ENCODE peak calls at places on chromosomes 3 and 15, in five cellular contexts. One of them, this sample, is unnamed.

GRCh38 chr3:31053299-31053698 is 158.8 kb upstream of the GADL1 start:
- DNase-seq in Peyer's patch: no peak
- DNase-seq in glutamatergic neuron: no peak
- DNase-seq in activated CD4-positive, CD25-positive, alpha-beta regulatory T cell treated with anti-CD3 and anti-CD28 coated beads, Interleukin-2, amount 50 U/mL, for 72 hours: no peak
- DNase-seq in upper lobe of left lung: no peak
- DNase-seq in this sample: no peak

GRCh38 chr3:169497567-169498257 is 165.8 kb downstream of the MECOM start:
- DNase-seq in Peyer's patch: no peak
- DNase-seq in activated CD4-positive, CD25-positive, alpha-beta regulatory T cell treated with anti-CD3 and anti-CD28 coated beads, Interleukin-2, amount 50 U/mL, for 72 hours: no peak
- DNase-seq in upper lobe of left lung: no peak
- DNase-seq in glutamatergic neuron: no peak
- DNase-seq in this sample: no peak

GRCh38 chr3:129413687-129414506 is 14.5 kb downstream of the EFCAB12 start:
- DNase-seq in activated CD4-positive, CD25-positive, alpha-beta regulatory T cell treated with anti-CD3 and anti-CD28 coated beads, Interleukin-2, amount 50 U/mL, for 72 hours: no peak
- DNase-seq in upper lobe of left lung: no peak
- DNase-seq in glutamatergic neuron: no peak
- DNase-seq in Peyer's patch: no peak
- DNase-seq in this sample: no peak

GRCh38 chr15:60901647-60902046 is 327.5 kb downstream of the RORA start:
- DNase-seq in activated CD4-positive, CD25-positive, alpha-beta regulatory T cell treated with anti-CD3 and anti-CD28 coated beads, Interleukin-2, amount 50 U/mL, for 72 hours: no peak
- DNase-seq in Peyer's patch: no peak
- DNase-seq in upper lobe of left lung: no peak
- DNase-seq in glutamatergic neuron: no peak
- DNase-seq in this sample: no peak

GRCh38 chr15:69132935-69133861 is 27.2 kb upstream of the GLCE start:
- DNase-seq in glutamatergic neuron: no peak
- DNase-seq in Peyer's patch: no peak
- DNase-seq in activated CD4-positive, CD25-positive, alpha-beta regulatory T cell treated with anti-CD3 and anti-CD28 coated beads, Interleukin-2, amount 50 U/mL, for 72 hours: no peak
- DNase-seq in upper lobe of left lung: no peak
- DNase-seq in this sample: no peak

GRCh38 chr15:38344351-38344750 is 91.7 kb downstream of the SPRED1 start:
- DNase-seq in Peyer's patch: no peak
- DNase-seq in activated CD4-positive, CD25-positive, alpha-beta regulatory T cell treated with anti-CD3 and anti-CD28 coated beads, Interleukin-2, amount 50 U/mL, for 72 hours: no peak
- DNase-seq in glutamatergic neuron: no peak
- DNase-seq in upper lobe of left lung: no peak
- DNase-seq in this sample: no peak

GRCh38 chr15:29822100-29822684 is at the start of gene TJP1:
- DNase-seq in Peyer's patch: no peak
- DNase-seq in activated CD4-positive, CD25-positive, alpha-beta regulatory T cell treated with anti-CD3 and anti-CD28 coated beads, Interleukin-2, amount 50 U/mL, for 72 hours: no peak
- DNase-seq in glutamatergic neuron: peak; percentile 87
- DNase-seq in upper lobe of left lung: peak; percentile 96
- DNase-seq in this sample: peak; percentile 83

GRCh38 chr3:88075497-88075896 is 16.4 kb downstream of the ZNF654 start:
- DNase-seq in Peyer's patch: no peak
- DNase-seq in glutamatergic neuron: no peak
- DNase-seq in activated CD4-positive, CD25-positive, alpha-beta regulatory T cell treated with anti-CD3 and anti-CD28 coated beads, Interleukin-2, amount 50 U/mL, for 72 hours: no peak
- DNase-seq in upper lobe of left lung: no peak
- DNase-seq in this sample: no peak

GRCh38 chr3:52299815-52300611 is 12.4 kb downstream of the GLYCTK start:
- DNase-seq in Peyer's patch: no peak
- DNase-seq in glutamatergic neuron: no peak
- DNase-seq in upper lobe of left lung: no peak
- DNase-seq in activated CD4-positive, CD25-positive, alpha-beta regulatory T cell treated with anti-CD3 and anti-CD28 coated beads, Interleukin-2, amount 50 U/mL, for 72 hours: no peak
- DNase-seq in this sample: no peak

GRCh38 chr15:25668236-25668635 is 194.9 kb downstream of the ATP10A start:
- DNase-seq in Peyer's patch: no peak
- DNase-seq in glutamatergic neuron: no peak
- DNase-seq in upper lobe of left lung: no peak
- DNase-seq in activated CD4-positive, CD25-positive, alpha-beta regulatory T cell treated with anti-CD3 and anti-CD28 coated beads, Interleukin-2, amount 50 U/mL, for 72 hours: no peak
- DNase-seq in this sample: no peak

GRCh38 chr3:14147617-14148016 is 22.8 kb downstream of the TMEM43 start:
- DNase-seq in activated CD4-positive, CD25-positive, alpha-beta regulatory T cell treated with anti-CD3 and anti-CD28 coated beads, Interleukin-2, amount 50 U/mL, for 72 hours: no peak
- DNase-seq in glutamatergic neuron: no peak
- DNase-seq in Peyer's patch: no peak
- DNase-seq in upper lobe of left lung: no peak
- DNase-seq in this sample: no peak

GRCh38 chr3:126019683-126020082 is 50.7 kb downstream of the ROPN1B start:
- DNase-seq in glutamatergic neuron: no peak
- DNase-seq in upper lobe of left lung: no peak
- DNase-seq in Peyer's patch: no peak
- DNase-seq in activated CD4-positive, CD25-positive, alpha-beta regulatory T cell treated with anti-CD3 and anti-CD28 coated beads, Interleukin-2, amount 50 U/mL, for 72 hours: no peak
- DNase-seq in this sample: no peak

GRCh38 chr3:58627941-58628340 is 38.6 kb downstream of the FAM3D start:
- DNase-seq in glutamatergic neuron: no peak
- DNase-seq in activated CD4-positive, CD25-positive, alpha-beta regulatory T cell treated with anti-CD3 and anti-CD28 coated beads, Interleukin-2, amount 50 U/mL, for 72 hours: no peak
- DNase-seq in upper lobe of left lung: no peak
- DNase-seq in Peyer's patch: no peak
- DNase-seq in this sample: no peak

GRCh38 chr3:158200973-158201372 is 91.1 kb downstream of the RSRC1 start:
- DNase-seq in Peyer's patch: no peak
- DNase-seq in upper lobe of left lung: no peak
- DNase-seq in glutamatergic neuron: no peak
- DNase-seq in activated CD4-positive, CD25-positive, alpha-beta regulatory T cell treated with anti-CD3 and anti-CD28 coated beads, Interleukin-2, amount 50 U/mL, for 72 hours: no peak
- DNase-seq in this sample: no peak

GRCh38 chr3:114452176-114452744 is 158.4 kb downstream of the TIGIT start:
- DNase-seq in Peyer's patch: no peak
- DNase-seq in upper lobe of left lung: no peak
- DNase-seq in activated CD4-positive, CD25-positive, alpha-beta regulatory T cell treated with anti-CD3 and anti-CD28 coated beads, Interleukin-2, amount 50 U/mL, for 72 hours: no peak
- DNase-seq in glutamatergic neuron: no peak
- DNase-seq in this sample: no peak

GRCh38 chr3:183653209-183654064 is 18.0 kb downstream of the KLHL24 start:
- DNase-seq in glutamatergic neuron: no peak
- DNase-seq in activated CD4-positive, CD25-positive, alpha-beta regulatory T cell treated with anti-CD3 and anti-CD28 coated beads, Interleukin-2, amount 50 U/mL, for 72 hours: no peak
- DNase-seq in Peyer's patch: no peak
- DNase-seq in upper lobe of left lung: no peak
- DNase-seq in this sample: no peak

GRCh38 chr3:84962460-84962859 is 3.7 kb downstream of the CADM2 start:
- DNase-seq in upper lobe of left lung: no peak
- DNase-seq in glutamatergic neuron: no peak
- DNase-seq in Peyer's patch: no peak
- DNase-seq in activated CD4-positive, CD25-positive, alpha-beta regulatory T cell treated with anti-CD3 and anti-CD28 coated beads, Interleukin-2, amount 50 U/mL, for 72 hours: no peak
- DNase-seq in this sample: no peak

GRCh38 chr15:73927003-73927475 is 777 bp downstream of the LOXL1 start:
- DNase-seq in Peyer's patch: peak; percentile 20
- DNase-seq in glutamatergic neuron: peak; percentile 80
- DNase-seq in activated CD4-positive, CD25-positive, alpha-beta regulatory T cell treated with anti-CD3 and anti-CD28 coated beads, Interleukin-2, amount 50 U/mL, for 72 hours: peak; percentile 55
- DNase-seq in upper lobe of left lung: peak; percentile 92
- DNase-seq in this sample: peak; percentile 64

GRCh38 chr15:98384328-98385029 is 263.9 kb upstream of the IGF1R start:
- DNase-seq in glutamatergic neuron: no peak
- DNase-seq in Peyer's patch: no peak
- DNase-seq in upper lobe of left lung: no peak
- DNase-seq in activated CD4-positive, CD25-positive, alpha-beta regulatory T cell treated with anti-CD3 and anti-CD28 coated beads, Interleukin-2, amount 50 U/mL, for 72 hours: no peak
- DNase-seq in this sample: no peak

GRCh38 chr15:31350771-31351170 is 24.1 kb downstream of the KLF13 start:
- DNase-seq in activated CD4-positive, CD25-positive, alpha-beta regulatory T cell treated with anti-CD3 and anti-CD28 coated beads, Interleukin-2, amount 50 U/mL, for 72 hours: no peak
- DNase-seq in glutamatergic neuron: no peak
- DNase-seq in Peyer's patch: no peak
- DNase-seq in upper lobe of left lung: no peak
- DNase-seq in this sample: no peak

GRCh38 chr3:48997714-48998637 is 7.9 kb downstream of the P4HTM start:
- DNase-seq in glutamatergic neuron: peak; percentile 60
- DNase-seq in upper lobe of left lung: no peak
- DNase-seq in activated CD4-positive, CD25-positive, alpha-beta regulatory T cell treated with anti-CD3 and anti-CD28 coated beads, Interleukin-2, amount 50 U/mL, for 72 hours: no peak
- DNase-seq in Peyer's patch: no peak
- DNase-seq in this sample: no peak

GRCh38 chr15:56251315-56252091 is 7.8 kb upstream of the RFX7 start:
- DNase-seq in upper lobe of left lung: no peak
- DNase-seq in activated CD4-positive, CD25-positive, alpha-beta regulatory T cell treated with anti-CD3 and anti-CD28 coated beads, Interleukin-2, amount 50 U/mL, for 72 hours: no peak
- DNase-seq in glutamatergic neuron: no peak
- DNase-seq in Peyer's patch: no peak
- DNase-seq in this sample: no peak

GRCh38 chr15:68994149-68994548 is 20.3 kb upstream of the NOX5 start:
- DNase-seq in glutamatergic neuron: no peak
- DNase-seq in Peyer's patch: no peak
- DNase-seq in activated CD4-positive, CD25-positive, alpha-beta regulatory T cell treated with anti-CD3 and anti-CD28 coated beads, Interleukin-2, amount 50 U/mL, for 72 hours: no peak
- DNase-seq in upper lobe of left lung: no peak
- DNase-seq in this sample: no peak

GRCh38 chr3:63864008-63864871 is 573 bp downstream of the ATXN7 start:
- DNase-seq in upper lobe of left lung: peak; percentile 91
- DNase-seq in glutamatergic neuron: peak; percentile 43
- DNase-seq in activated CD4-positive, CD25-positive, alpha-beta regulatory T cell treated with anti-CD3 and anti-CD28 coated beads, Interleukin-2, amount 50 U/mL, for 72 hours: peak; percentile 53
- DNase-seq in Peyer's patch: peak; percentile 78
- DNase-seq in this sample: peak; percentile 52

GRCh38 chr3:106839576-106840280 is 537.5 kb upstream of the CCDC54 start:
- DNase-seq in upper lobe of left lung: no peak
- DNase-seq in activated CD4-positive, CD25-positive, alpha-beta regulatory T cell treated with anti-CD3 and anti-CD28 coated beads, Interleukin-2, amount 50 U/mL, for 72 hours: no peak
- DNase-seq in glutamatergic neuron: no peak
- DNase-seq in Peyer's patch: no peak
- DNase-seq in this sample: no peak

GRCh38 chr3:125356140-125357026 is 18.7 kb downstream of the ZNF148 start:
- DNase-seq in Peyer's patch: no peak
- DNase-seq in upper lobe of left lung: no peak
- DNase-seq in glutamatergic neuron: no peak
- DNase-seq in activated CD4-positive, CD25-positive, alpha-beta regulatory T cell treated with anti-CD3 and anti-CD28 coated beads, Interleukin-2, amount 50 U/mL, for 72 hours: no peak
- DNase-seq in this sample: no peak

GRCh38 chr15:55907797-55908196 is 85.6 kb downstream of the NEDD4 start:
- DNase-seq in activated CD4-positive, CD25-positive, alpha-beta regulatory T cell treated with anti-CD3 and anti-CD28 coated beads, Interleukin-2, amount 50 U/mL, for 72 hours: no peak
- DNase-seq in Peyer's patch: no peak
- DNase-seq in upper lobe of left lung: no peak
- DNase-seq in glutamatergic neuron: no peak
- DNase-seq in this sample: no peak

GRCh38 chr15:59420986-59421618 is 16.9 kb upstream of the FAM81A start:
- DNase-seq in upper lobe of left lung: no peak
- DNase-seq in Peyer's patch: no peak
- DNase-seq in glutamatergic neuron: no peak
- DNase-seq in activated CD4-positive, CD25-positive, alpha-beta regulatory T cell treated with anti-CD3 and anti-CD28 coated beads, Interleukin-2, amount 50 U/mL, for 72 hours: no peak
- DNase-seq in this sample: peak; percentile 4

GRCh38 chr3:183254816-183255730 is 2.0 kb downstream of the B3GNT5 start:
- DNase-seq in glutamatergic neuron: no peak
- DNase-seq in activated CD4-positive, CD25-positive, alpha-beta regulatory T cell treated with anti-CD3 and anti-CD28 coated beads, Interleukin-2, amount 50 U/mL, for 72 hours: no peak
- DNase-seq in Peyer's patch: no peak
- DNase-seq in upper lobe of left lung: no peak
- DNase-seq in this sample: peak; percentile 35